ENCODE peak calls at places on chromosomes 5 and 9, in five cellular contexts. X, Z, U, D and C are unnamed samples.

GRCh38 chr5:149141957-149142851 is 911 bp downstream of the ABLIM3 start:
- DNase-seq in Z (no peak), D (no peak), X (no peak), U (peak), C (no peak)

GRCh38 chr9:105856020-105856419 is 161.7 kb downstream of the TMEM38B start:
- DNase-seq in X (no peak), U (no peak), D (no peak), Z (no peak), C (no peak)

GRCh38 chr9:130780415-130780814 is 54.6 kb upstream of the ABL1 start:
- DNase-seq in X (no peak), U (no peak), Z (no peak), D (no peak), C (no peak)

GRCh38 chr5:10588779-10589447 is 25.0 kb downstream of the ANKRD33B start:
- DNase-seq in Z (no peak), D (no peak), U (no peak), X (no peak), C (no peak)

GRCh38 chr9:27340876-27341540 is 44.1 kb upstream of the EQTN start:
- DNase-seq in X (no peak), Z (no peak), U (no peak), D (peak), C (peak)

GRCh38 chr5:97998946-97999345 is 774.5 kb upstream of the RGMB start:
- DNase-seq in D (no peak), U (no peak), Z (no peak), X (no peak), C (no peak)

GRCh38 chr5:161155451-161155850 is 303.4 kb upstream of the ATP10B start:
- DNase-seq in D (no peak), Z (no peak), U (peak), X (no peak), C (no peak)

GRCh38 chr5:138990986-138991645 is 116.0 kb upstream of the LRRTM2 start:
- DNase-seq in D (no peak), U (no peak), Z (no peak), X (no peak), C (no peak)

GRCh38 chr5:141634720-141635119 is 1.9 kb downstream of the HDAC3 start:
- DNase-seq in D (no peak), Z (no peak), U (no peak), X (no peak), C (no peak)

DNA sequence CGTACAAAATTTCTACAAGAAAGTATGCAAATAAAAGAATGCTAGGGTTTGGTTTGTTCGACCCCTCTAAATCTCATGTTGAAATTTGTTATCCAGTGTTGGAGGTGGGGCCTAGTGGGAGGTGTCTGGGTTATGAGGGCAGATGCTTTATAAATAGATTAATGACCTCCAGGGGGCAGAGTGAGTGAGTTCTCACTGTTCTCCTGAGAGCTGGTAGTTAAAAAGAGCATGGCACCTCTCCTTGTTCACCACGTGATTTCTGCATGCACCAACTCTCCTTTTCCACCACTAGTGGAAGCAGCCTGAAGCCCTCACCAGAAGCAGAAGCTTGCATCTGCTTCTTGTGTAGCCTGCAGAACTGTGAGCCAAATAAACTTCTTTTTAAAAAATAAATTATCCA is 50.4 kb upstream of the FAM170A start:
- DNase-seq in Z (peak), D (no peak), X (peak), U (peak), C (peak)
- TF ChIP-seq CTCF in Z (peak), D (peak), X (no peak), U (peak), C (peak)

GRCh38 chr5:14328144-14328543 is 185.0 kb downstream of the TRIO start:
- DNase-seq in D (no peak), U (no peak), Z (no peak), X (no peak), C (no peak)

GRCh38 chr5:14325369-14325768 is 182.2 kb downstream of the TRIO start:
- DNase-seq in D (no peak), Z (no peak), X (no peak), U (no peak), C (no peak)

GRCh38 chr5:14323466-14323865 is 180.3 kb downstream of the TRIO start:
- DNase-seq in X (no peak), U (no peak), D (no peak), Z (no peak), C (no peak)

GRCh38 chr5:14327624-14328023 is 184.5 kb downstream of the TRIO start:
- DNase-seq in X (no peak), D (no peak), U (no peak), Z (no peak), C (no peak)

GRCh38 chr5:14326035-14326909 is 183.1 kb downstream of the TRIO start:
- DNase-seq in D (peak), X (no peak), Z (no peak), U (no peak), C (no peak)
- TF ChIP-seq CTCF in D (peak), X (peak), Z (no peak), U (no peak), C (no peak)

DNA sequence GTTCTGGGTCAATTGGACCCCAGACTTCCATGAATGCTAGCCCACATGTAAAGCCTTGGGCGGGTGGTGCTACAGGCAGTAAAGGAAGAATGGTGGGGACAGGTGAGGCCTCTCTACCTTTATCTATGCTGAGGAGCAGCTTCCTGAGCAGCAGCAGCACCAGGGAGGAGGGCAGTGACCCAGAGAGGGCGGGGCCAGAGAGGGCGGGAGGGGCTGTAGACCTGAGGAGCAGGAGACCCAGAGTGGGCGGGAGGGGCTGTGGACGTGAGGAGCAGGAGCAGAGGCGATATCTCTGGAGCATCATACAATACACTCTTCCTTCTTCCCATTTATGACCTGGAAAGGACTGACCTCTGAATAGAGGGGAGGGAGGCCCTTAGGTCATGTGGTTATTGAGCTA is 165.9 kb downstream of the MTRR start:
- DNase-seq in Z (no peak), D (no peak), X (no peak), U (no peak), C (no peak)
- TF ChIP-seq CTCF in Z (no peak), D (no peak), X (no peak), U (no peak), C (no peak)

GRCh38 chr9:35522189-35522588 is 32.3 kb downstream of the RUSC2 start:
- DNase-seq in U (no peak), D (no peak), X (no peak), Z (no peak), C (no peak)
- TF ChIP-seq CTCF in U (no peak), D (no peak), X (no peak), Z (no peak), C (no peak)

GRCh38 chr9:137878146-137878941 is 762 bp downstream of the CACNA1B start:
- DNase-seq in D (peak), X (peak), Z (no peak), U (peak), C (peak)
- TF ChIP-seq CTCF in D (peak), X (no peak), Z (no peak), U (no peak), C (no peak)